ENCODE peak calls at places on chromosomes 13 and 19, in six cellular contexts. F is colonic mucosa, R is AG04450, E is cardiac muscle cell, U is suprapubic skin, Y is MM.1S. D is an unnamed sample.

GRCh38 chr13:109160357-109160756 is 530.9 kb downstream of the MYO16 start:
- DNase-seq in F (no peak), R (no peak), U (no peak), Y (no peak), E (no peak), D (no peak)

GRCh38 chr19:48868196-48868886 is at the start of gene PLEKHA4:
- DNase-seq in R (no peak), U (peak), E (peak), Y (no peak), F (peak), D (peak)

GRCh38 chr19:45005787-45006186 is 4.5 kb downstream of the RELB start:
- DNase-seq in Y (no peak), U (no peak), E (no peak), F (peak), R (no peak), D (no peak)

GRCh38 chr19:42033413-42033812 is 36.6 kb downstream of the GRIK5 start:
- DNase-seq in E (no peak), F (no peak), Y (no peak), U (no peak), R (no peak), D (no peak)

GRCh38 chr19:46635920-46636761 is at the start of gene GNG8:
- DNase-seq in E (no peak), F (no peak), R (no peak), U (no peak), Y (no peak), D (no peak)

GRCh38 chr19:21765151-21765550 is 2.2 kb downstream of the ZNF100 start:
- DNase-seq in Y (no peak), E (no peak), F (no peak), R (no peak), U (no peak), D (no peak)

GRCh38 chr19:39946532-39946931 is 12.1 kb upstream of the FCGBP start:
- DNase-seq in U (no peak), E (peak), Y (no peak), F (no peak), R (no peak), D (no peak)

GRCh38 chr19:13103961-13104847 is 1.5 kb upstream of the LYL1 start:
- DNase-seq in E (no peak), F (peak), R (no peak), U (no peak), Y (peak), D (no peak)

GRCh38 chr13:40191186-40191980 is 475.1 kb downstream of the FOXO1 start:
- DNase-seq in U (no peak), F (no peak), E (peak), Y (no peak), R (no peak), D (no peak)

GRCh38 chr13:20360041-20360491 is 127.9 kb upstream of the GJB6 start:
- DNase-seq in U (no peak), Y (no peak), E (peak), R (peak), F (no peak), D (no peak)

GRCh38 chr13:109148243-109148642 is 518.8 kb downstream of the MYO16 start:
- DNase-seq in U (no peak), Y (no peak), F (no peak), R (peak), E (peak), D (no peak)

GRCh38 chr19:38492147-38492813 is 58.8 kb downstream of the RYR1 start:
- DNase-seq in E (no peak), U (no peak), Y (no peak), F (no peak), R (no peak), D (no peak)

GRCh38 chr13:32610538-32610937 is 24.3 kb downstream of the PDS5B start:
- DNase-seq in E (no peak), F (no peak), U (no peak), Y (no peak), R (no peak), D (no peak)

GRCh38 chr13:55572862-55573261 is 1567.9 kb upstream of the PRR20A start:
- DNase-seq in Y (no peak), F (no peak), E (no peak), U (no peak), R (no peak), D (no peak)

GRCh38 chr19:58571575-58571947 is 1.6 kb downstream of the MZF1 start:
- DNase-seq in F (peak), E (no peak), R (no peak), Y (no peak), U (peak), D (no peak)

GRCh38 chr19:40990972-40991381 is at the start of gene CYP2B6:
- DNase-seq in U (no peak), F (peak), Y (no peak), E (no peak), R (no peak), D (no peak)

GRCh38 chr13:98285317-98285716 is 108.2 kb upstream of the RNF113B start:
- DNase-seq in U (no peak), Y (no peak), F (no peak), R (no peak), E (no peak), D (no peak)

GRCh38 chr19:41328818-41329220 is 18.8 kb downstream of the CCDC97 start:
- DNase-seq in U (no peak), Y (no peak), R (no peak), F (no peak), E (no peak), D (no peak)

GRCh38 chr13:93235258-93236015 is 8.8 kb downstream of the GPC6 start:
- DNase-seq in Y (no peak), U (no peak), R (no peak), F (no peak), E (peak), D (no peak)

GRCh38 chr19:10797541-10798256 is 38.3 kb downstream of the TMED1 start:
- DNase-seq in Y (no peak), E (no peak), U (no peak), R (no peak), F (no peak), D (no peak)

GRCh38 chr19:40381321-40381720 is 8.7 kb downstream of the HIPK4 start:
- DNase-seq in U (no peak), Y (no peak), R (no peak), F (no peak), E (no peak), D (no peak)

GRCh38 chr19:31406106-31406505 is 56.9 kb upstream of the TSHZ3 start:
- DNase-seq in R (no peak), U (no peak), E (no peak), Y (no peak), F (no peak), D (no peak)

GRCh38 chr13:94712287-94712811 is at the start of gene SOX21:
- DNase-seq in U (no peak), E (no peak), R (no peak), Y (no peak), F (no peak), D (no peak)

GRCh38 chr13:49112782-49113525 is 107.2 kb upstream of the MLNR start:
- DNase-seq in Y (no peak), U (no peak), F (no peak), E (peak), R (no peak), D (no peak)

GRCh38 chr19:4225902-4226301 is 3.4 kb upstream of the EBI3 start:
- DNase-seq in U (no peak), R (no peak), E (no peak), F (no peak), Y (no peak), D (no peak)

GRCh38 chr13:85709072-85709471 is 90.1 kb downstream of the SLITRK6 start:
- DNase-seq in Y (no peak), R (no peak), E (peak), U (no peak), F (no peak), D (no peak)

GRCh38 chr13:33610471-33611015 is 207.4 kb upstream of the RFC3 start:
- DNase-seq in E (peak), U (no peak), F (peak), Y (no peak), R (no peak), D (peak)
- H3K4me3 ChIP-seq in E (no peak), U (no peak), F (no peak), Y (no peak), R (peak), D (peak)

GRCh38 chr19:2221918-2222317 is 14.2 kb downstream of the PLEKHJ1 start:
- DNase-seq in Y (no peak), F (no peak), E (no peak), U (no peak), R (no peak), D (no peak)
- H3K27ac ChIP-seq in Y (no peak), F (no peak), E (no peak), U (no peak), R (no peak), D (peak)

GRCh38 chr13:37869756-37870488 is at the start of gene TRPC4:
- DNase-seq in U (no peak), E (peak), F (peak), R (no peak), Y (no peak), D (peak)
- TF ChIP-seq CTCF in U (peak), E (peak), F (no peak), R (peak), Y (peak), D (peak)

GRCh38 chr19:17266589-17266974 is 661 bp upstream of the BABAM1 start:
- DNase-seq in F (no peak), R (no peak), U (no peak), Y (no peak), E (no peak), D (no peak)
- H3K4me3 ChIP-seq in F (no peak), R (no peak), U (no peak), Y (peak), E (no peak), D (no peak)

GRCh38 chr13:57634829-57635165 is 3.3 kb downstream of the PCDH17 start:
- DNase-seq in E (no peak), Y (no peak), U (no peak), F (no peak), R (no peak), D (peak)

GRCh38 chr13:57632276-57633140 is 964 bp downstream of the PCDH17 start:
- DNase-seq in Y (no peak), R (no peak), U (no peak), F (no peak), E (peak), D (peak)

GRCh38 chr13:57633950-57634828 is 2.6 kb downstream of the PCDH17 start:
- DNase-seq in F (no peak), U (no peak), E (no peak), Y (no peak), R (no peak), D (no peak)

GRCh38 chr13:57631607-57632275 is at the start of gene PCDH17:
- DNase-seq in F (no peak), U (no peak), E (peak), R (no peak), Y (peak), D (no peak)

GRCh38 chr13:57633141-57633949 is 1.8 kb downstream of the PCDH17 start:
- DNase-seq in Y (no peak), F (no peak), U (no peak), R (no peak), E (peak), D (peak)
- H3K27ac ChIP-seq in Y (no peak), F (no peak), U (no peak), R (no peak), E (no peak), D (no peak)

GRCh38 chr13:112001571-112001970 is 65.4 kb upstream of the SOX1 start:
- DNase-seq in R (no peak), F (no peak), E (no peak), Y (no peak), U (no peak), D (no peak)

GRCh38 chr13:112007191-112007590 is 59.8 kb upstream of the SOX1 start:
- DNase-seq in R (no peak), Y (no peak), U (no peak), F (no peak), E (no peak), D (no peak)

GRCh38 chr13:112000888-112001287 is 66.1 kb upstream of the SOX1 start:
- DNase-seq in Y (no peak), E (no peak), U (no peak), F (no peak), R (no peak), D (no peak)

GRCh38 chr13:112010714-112011113 is 56.2 kb upstream of the SOX1 start:
- DNase-seq in E (no peak), Y (no peak), F (no peak), U (no peak), R (no peak), D (no peak)

GRCh38 chr13:112005925-112006324 is 61.0 kb upstream of the SOX1 start:
- DNase-seq in E (no peak), F (no peak), U (no peak), R (no peak), Y (no peak), D (no peak)
- TF ChIP-seq CTCF in E (no peak), F (no peak), U (no peak), R (no peak), Y (no peak), D (no peak)

GRCh38 chr13:42129033-42129432 is 80.6 kb downstream of the DGKH start:
- DNase-seq in R (no peak), E (no peak), Y (no peak), U (no peak), F (no peak), D (no peak)
- H3K4me3 ChIP-seq in R (no peak), E (no peak), Y (no peak), U (no peak), F (no peak), D (no peak)

GRCh38 chr19:18473706-18474087 is 35.8 kb upstream of the ISYNA1 start:
- DNase-seq in U (no peak), E (no peak), Y (no peak), R (no peak), F (no peak), D (no peak)
- H3K27ac ChIP-seq in U (no peak), E (no peak), Y (no peak), R (peak), F (peak), D (peak)

GRCh38 chr13:104837756-104838155 is 1697.7 kb downstream of the EFNB2 start:
- DNase-seq in F (no peak), Y (no peak), E (no peak), R (no peak), U (no peak), D (no peak)

GRCh38 chr13:104833221-104833620 is 1702.2 kb downstream of the EFNB2 start:
- DNase-seq in Y (no peak), F (no peak), E (no peak), R (no peak), U (no peak), D (no peak)

GRCh38 chr13:104832265-104832664 is 1703.2 kb downstream of the EFNB2 start:
- DNase-seq in U (no peak), F (no peak), R (no peak), E (no peak), Y (no peak), D (no peak)

DNA sequence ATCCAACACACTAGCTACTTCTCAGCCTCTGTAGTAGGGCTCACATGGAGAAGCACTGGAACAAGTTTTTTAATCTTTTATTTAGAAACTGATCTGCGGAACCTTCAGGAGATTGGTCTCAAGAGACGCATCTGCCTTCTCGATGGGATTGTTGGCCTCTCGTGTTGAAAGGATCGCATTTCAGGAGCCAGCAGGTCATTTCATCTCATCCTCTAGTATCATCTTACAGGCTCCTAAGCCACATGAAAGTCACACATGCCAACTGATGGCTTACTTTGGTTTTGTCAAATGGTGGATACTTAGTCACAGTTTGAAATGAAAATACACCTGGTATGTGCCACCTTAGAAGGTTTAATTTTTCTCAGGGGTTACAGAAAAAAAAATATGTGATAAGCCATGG is 1703.6 kb downstream of the EFNB2 start:
- DNase-seq in E (no peak), F (no peak), U (no peak), Y (no peak), R (no peak), D (no peak)
- TF ChIP-seq CTCF in E (no peak), F (no peak), U (no peak), Y (no peak), R (no peak), D (no peak)